ENCODE peak calls at places on chromosomes 11 and 22, in ten cellular contexts. G is LHCN-M2, A is caudate nucleus, F is GDM1, O is Right ventricle myocardium superior, K is GM23338, E is RPMI8226, I is H7, C is AG10803, M is NCI-H774. P is an unnamed sample.

GRCh38 chr22:38291201-38291777 is 18.5 kb upstream of the TMEM184B start:
- DNase-seq in G (no peak), A (no peak), F (no peak), O (no peak), K (no peak), E (no peak), I (peak), C (no peak), M (no peak), P (no peak)

GRCh38 chr11:1569251-1569780 is 2.8 kb downstream of the DUSP8 start:
- DNase-seq in G (no peak), A (no peak), F (no peak), O (peak), K (no peak), E (peak), I (peak), C (no peak), M (no peak), P (no peak)

GRCh38 chr11:107696140-107696539 is 15.7 kb downstream of the SLN start:
- DNase-seq in G (peak), A (no peak), F (no peak), O (no peak), K (no peak), E (no peak), I (no peak), C (peak), M (no peak), P (no peak)

GRCh38 chr11:115911656-115912055 is 407.4 kb upstream of the CADM1 start:
- DNase-seq in G (no peak), A (no peak), F (no peak), O (no peak), K (no peak), E (peak), I (no peak), C (no peak), M (no peak), P (no peak)

GRCh38 chr11:26193714-26194373 is 138.1 kb upstream of the ANO3 start:
- DNase-seq in G (no peak), A (no peak), F (no peak), O (no peak), K (peak), E (no peak), I (no peak), C (peak), M (no peak), P (no peak)

GRCh38 chr22:20583471-20583922 is 76.1 kb downstream of the MED15 start:
- DNase-seq in G (no peak), A (peak), F (no peak), O (peak), K (peak), E (no peak), I (peak), C (no peak), M (no peak), P (no peak)

GRCh38 chr22:42704896-42705295 is 15.8 kb downstream of the A4GALT start:
- DNase-seq in G (no peak), A (no peak), F (no peak), O (no peak), K (peak), E (no peak), I (peak), C (no peak), M (no peak), P (no peak)

GRCh38 chr11:45180158-45180887 is 33.9 kb downstream of the PRDM11 start:
- DNase-seq in G (peak), A (no peak), F (no peak), O (peak), K (peak), E (peak), I (peak), C (no peak), M (peak), P (no peak)

GRCh38 chr22:31446208-31446607 is 43.4 kb downstream of the EIF4ENIF1 start:
- DNase-seq in G (no peak), A (no peak), F (no peak), O (no peak), K (no peak), E (no peak), I (no peak), C (no peak), M (no peak), P (no peak)

GRCh38 chr11:129324533-129325175 is 51.0 kb upstream of the BARX2 start:
- DNase-seq in G (no peak), A (no peak), F (no peak), O (peak), K (no peak), E (no peak), I (no peak), C (peak), M (peak), P (no peak)

GRCh38 chr22:36326178-36327161 is 61.3 kb downstream of the MYH9 start:
- DNase-seq in G (no peak), A (no peak), F (no peak), O (no peak), K (no peak), E (no peak), I (no peak), C (no peak), M (no peak), P (no peak)

GRCh38 chr11:118625036-118625690 is 17.7 kb downstream of the PHLDB1 start:
- DNase-seq in G (peak), A (peak), F (no peak), O (peak), K (no peak), E (no peak), I (no peak), C (no peak), M (no peak), P (no peak)

GRCh38 chr11:86126862-86127261 is 58.0 kb upstream of the PICALM start:
- DNase-seq in G (no peak), A (no peak), F (no peak), O (no peak), K (no peak), E (no peak), I (no peak), C (no peak), M (no peak), P (no peak)

GRCh38 chr22:43226368-43226979 is 39.5 kb upstream of the TTLL12 start:
- DNase-seq in G (peak), A (no peak), F (no peak), O (no peak), K (peak), E (no peak), I (peak), C (peak), M (no peak), P (peak)

GRCh38 chr11:122313581-122313980 is 197.6 kb upstream of the BLID start:
- DNase-seq in G (no peak), A (no peak), F (no peak), O (no peak), K (no peak), E (no peak), I (no peak), C (no peak), M (no peak), P (no peak)

GRCh38 chr11:111855506-111855905 is 15.9 kb downstream of the ALG9 start:
- DNase-seq in G (no peak), A (no peak), F (no peak), O (no peak), K (no peak), E (no peak), I (no peak), C (no peak), M (no peak), P (no peak)

GRCh38 chr11:123203934-123204333 is 8.9 kb upstream of the CLMP start:
- DNase-seq in G (peak), A (no peak), F (no peak), O (no peak), K (no peak), E (no peak), I (no peak), C (no peak), M (no peak), P (no peak)

GRCh38 chr11:34198523-34198922 is 93.1 kb downstream of the NAT10 start:
- DNase-seq in G (no peak), A (no peak), F (no peak), O (no peak), K (no peak), E (no peak), I (no peak), C (no peak), M (no peak), P (no peak)

GRCh38 chr22:35591696-35592417 is 25.3 kb downstream of the MB start:
- DNase-seq in G (peak), A (no peak), F (no peak), O (no peak), K (no peak), E (no peak), I (no peak), C (no peak), M (no peak), P (no peak)

GRCh38 chr22:23067023-23067650 is 3.2 kb upstream of the GNAZ start:
- DNase-seq in G (no peak), A (no peak), F (no peak), O (no peak), K (no peak), E (no peak), I (peak), C (no peak), M (no peak), P (no peak)

GRCh38 chr22:44634426-44635321 is 67.3 kb upstream of the PRR5 start:
- DNase-seq in G (no peak), A (no peak), F (no peak), O (no peak), K (no peak), E (no peak), I (no peak), C (no peak), M (no peak), P (no peak)

GRCh38 chr11:47332303-47332711 is 20.2 kb downstream of the MYBPC3 start:
- DNase-seq in G (no peak), A (no peak), F (no peak), O (no peak), K (no peak), E (no peak), I (peak), C (no peak), M (no peak), P (no peak)

GRCh38 chr11:44751066-44751465 is 24.3 kb downstream of the TSPAN18 start:
- DNase-seq in G (no peak), A (no peak), F (no peak), O (no peak), K (no peak), E (no peak), I (no peak), C (no peak), M (no peak), P (no peak)

GRCh38 chr11:47258317-47258902 is 614 bp downstream of the NR1H3 start:
- DNase-seq in G (no peak), A (no peak), F (no peak), O (peak), K (no peak), E (no peak), I (no peak), C (no peak), M (no peak), P (no peak)

GRCh38 chr11:27754035-27755017 is 54.1 kb upstream of the BDNF start:
- DNase-seq in G (no peak), A (no peak), F (no peak), O (no peak), K (no peak), E (no peak), I (no peak), C (peak), M (no peak), P (no peak)

GRCh38 chr22:44391481-44392445 is 79.0 kb upstream of the SHISAL1 start:
- DNase-seq in G (no peak), A (no peak), F (no peak), O (no peak), K (peak), E (no peak), I (peak), C (no peak), M (no peak), P (no peak)

GRCh38 chr11:66866420-66867010 is 9.7 kb downstream of the LRFN4 start:
- DNase-seq in G (peak), A (no peak), F (no peak), O (no peak), K (no peak), E (peak), I (peak), C (no peak), M (no peak), P (no peak)

GRCh38 chr11:87368876-87369480 is 331.2 kb downstream of the TMEM135 start:
- DNase-seq in G (no peak), A (no peak), F (peak), O (no peak), K (peak), E (no peak), I (no peak), C (no peak), M (no peak), P (no peak)

GRCh38 chr11:60978546-60979380 is 7.3 kb downstream of the CD6 start:
- DNase-seq in G (peak), A (no peak), F (peak), O (no peak), K (no peak), E (no peak), I (no peak), C (no peak), M (no peak), P (no peak)